ENCODE peak calls at places on chromosomes 2 and 18, in five cellular contexts. I, S, L, D and U are unnamed samples.
A peak's percentile ranks its signal among the peaks of the same experiment; 100 is the strongest.

GRCh38 chr18:45255142-45255890 is 360.0 kb upstream of the SLC14A2 start:
- DNase-seq in I (no peak), S (no peak), L (peak; percentile 70), D (no peak), U (no peak)

GRCh38 chr2:187615364-187615763 is 61.1 kb upstream of the TFPI start:
- DNase-seq in I (no peak), S (no peak), L (no peak), D (no peak), U (no peak)

GRCh38 chr2:26453421-26454329 is 24.2 kb downstream of the OTOF start:
- DNase-seq in I (no peak), S (peak; percentile 17), L (no peak), D (no peak), U (no peak)

GRCh38 chr18:9608298-9608697 is 6.1 kb downstream of the PPP4R1 start:
- DNase-seq in I (no peak), S (no peak), L (no peak), D (no peak), U (no peak)

GRCh38 chr18:48034651-48035555 is 104.4 kb upstream of the SMAD2 start:
- DNase-seq in I (no peak), S (no peak), L (no peak), D (no peak), U (peak; percentile 54)

GRCh38 chr2:55618025-55618648 is 715 bp upstream of the PPP4R3B start:
- DNase-seq in I (no peak), S (no peak), L (no peak), D (no peak), U (no peak)

GRCh38 chr2:127169066-127169660 is 50.9 kb downstream of the CYP27C1 start:
- DNase-seq in I (no peak), S (no peak), L (no peak), D (no peak), U (no peak)

GRCh38 chr18:47983946-47984345 is 53.5 kb upstream of the SMAD2 start:
- DNase-seq in I (no peak), S (no peak), L (no peak), D (no peak), U (no peak)

GRCh38 chr2:128949360-128949759 is 630.7 kb upstream of the HS6ST1 start:
- DNase-seq in I (no peak), S (no peak), L (no peak), D (no peak), U (no peak)

GRCh38 chr2:158034198-158034831 is 67.4 kb upstream of the UPP2 start:
- DNase-seq in I (no peak), S (no peak), L (peak; percentile 34), D (no peak), U (no peak)

GRCh38 chr2:165743442-165743841 is 50.6 kb downstream of the GALNT3 start:
- DNase-seq in I (no peak), S (no peak), L (no peak), D (no peak), U (no peak)

GRCh38 chr18:29780814-29781213 is 1261.7 kb downstream of the DSC3 start:
- DNase-seq in I (no peak), S (no peak), L (no peak), D (no peak), U (no peak)

GRCh38 chr2:172323256-172323655 is 104.1 kb upstream of the ITGA6 start:
- DNase-seq in I (no peak), S (no peak), L (no peak), D (no peak), U (no peak)

GRCh38 chr2:190713476-190713875 is 64.6 kb downstream of the NAB1 start:
- DNase-seq in I (no peak), S (no peak), L (no peak), D (no peak), U (no peak)

GRCh38 chr2:118667964-118668363 is 179.5 kb downstream of the EN1 start:
- DNase-seq in I (no peak), S (no peak), L (no peak), D (no peak), U (no peak)

GRCh38 chr2:224584111-224584764 is 925 bp downstream of the CUL3 start:
- DNase-seq in I (peak; percentile 48), S (no peak), L (peak; percentile 22), D (no peak), U (no peak)

GRCh38 chr18:12849548-12849947 is 34.5 kb downstream of the PTPN2 start:
- DNase-seq in I (no peak), S (no peak), L (no peak), D (no peak), U (no peak)
- H3K27ac ChIP-seq in I (no peak overlapping the region), S (no peak overlapping the region), L (no peak overlapping the region), D (no peak overlapping the region), U (no peak overlapping the region)

DNA sequence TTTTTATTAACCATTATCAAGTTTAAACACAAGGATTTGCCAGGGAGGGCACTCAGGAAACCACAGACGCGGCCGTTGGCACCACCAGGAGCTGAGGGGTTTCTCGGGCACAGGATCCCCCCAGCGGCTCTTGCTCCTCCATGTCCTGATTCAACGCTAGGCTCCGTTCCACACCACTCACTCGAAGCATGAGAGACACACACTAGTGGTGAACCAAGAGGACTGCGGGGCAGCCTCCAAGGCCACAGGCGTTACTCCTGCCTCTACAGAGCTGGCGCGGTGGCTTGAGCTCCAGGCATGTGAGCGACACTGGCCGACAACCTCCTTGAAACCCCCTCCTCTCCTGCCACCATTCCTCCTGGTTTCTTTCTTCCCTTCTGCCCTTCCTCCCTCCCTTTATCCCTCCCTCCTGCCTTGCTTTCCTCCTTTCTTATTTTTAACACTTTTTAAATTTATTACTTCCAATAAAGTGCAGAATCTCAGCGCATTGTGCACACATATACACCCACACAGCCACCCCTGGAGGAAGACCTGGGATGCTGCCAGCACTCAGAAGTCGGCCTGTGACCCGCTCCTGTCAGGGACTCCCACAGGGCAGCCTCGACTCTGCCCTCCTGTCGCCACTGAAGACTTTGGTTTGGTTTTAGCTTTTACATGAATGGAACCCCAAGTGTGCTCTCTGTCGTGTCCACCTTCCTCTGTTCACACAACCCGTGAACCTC is 21.7 kb downstream of the COX7A2L start:
- DNase-seq in I (no peak), S (no peak), L (no peak), D (no peak), U (no peak)
- TF ChIP-seq CTCF in I (no peak), S (no peak), L (no peak), D (no peak), U (no peak)

GRCh38 chr18:67183398-67183797 is 333.1 kb downstream of the DSEL start:
- DNase-seq in I (no peak), S (no peak), L (no peak), D (no peak), U (no peak)
- H3K27ac ChIP-seq in I (no peak overlapping the region), S (no peak overlapping the region), L (no peak overlapping the region), D (no peak overlapping the region), U (no peak overlapping the region)

GRCh38 chr2:181239400-181239799 is 217.8 kb upstream of the ITGA4 start:
- DNase-seq in I (peak; percentile 20), S (no peak), L (no peak), D (no peak), U (no peak)
- TF ChIP-seq CTCF in I (peak; percentile 51), S (no peak), L (no peak), D (no peak), U (no peak)

GRCh38 chr2:219575566-219576504 is 3.7 kb downstream of the INHA start:
- DNase-seq in I (no peak), S (no peak), L (no peak), D (no peak), U (no peak)

GRCh38 chr2:219576505-219577388 is 4.6 kb downstream of the INHA start:
- DNase-seq in I (no peak), S (peak; percentile 65), L (no peak), D (no peak), U (no peak)

GRCh38 chr2:219572237-219573001 is at the start of gene INHA:
- DNase-seq in I (no peak), S (no peak), L (no peak), D (no peak), U (no peak)

GRCh38 chr2:219573166-219573565 is 1.1 kb downstream of the INHA start:
- DNase-seq in I (no peak), S (no peak), L (no peak), D (no peak), U (no peak)

DNA sequence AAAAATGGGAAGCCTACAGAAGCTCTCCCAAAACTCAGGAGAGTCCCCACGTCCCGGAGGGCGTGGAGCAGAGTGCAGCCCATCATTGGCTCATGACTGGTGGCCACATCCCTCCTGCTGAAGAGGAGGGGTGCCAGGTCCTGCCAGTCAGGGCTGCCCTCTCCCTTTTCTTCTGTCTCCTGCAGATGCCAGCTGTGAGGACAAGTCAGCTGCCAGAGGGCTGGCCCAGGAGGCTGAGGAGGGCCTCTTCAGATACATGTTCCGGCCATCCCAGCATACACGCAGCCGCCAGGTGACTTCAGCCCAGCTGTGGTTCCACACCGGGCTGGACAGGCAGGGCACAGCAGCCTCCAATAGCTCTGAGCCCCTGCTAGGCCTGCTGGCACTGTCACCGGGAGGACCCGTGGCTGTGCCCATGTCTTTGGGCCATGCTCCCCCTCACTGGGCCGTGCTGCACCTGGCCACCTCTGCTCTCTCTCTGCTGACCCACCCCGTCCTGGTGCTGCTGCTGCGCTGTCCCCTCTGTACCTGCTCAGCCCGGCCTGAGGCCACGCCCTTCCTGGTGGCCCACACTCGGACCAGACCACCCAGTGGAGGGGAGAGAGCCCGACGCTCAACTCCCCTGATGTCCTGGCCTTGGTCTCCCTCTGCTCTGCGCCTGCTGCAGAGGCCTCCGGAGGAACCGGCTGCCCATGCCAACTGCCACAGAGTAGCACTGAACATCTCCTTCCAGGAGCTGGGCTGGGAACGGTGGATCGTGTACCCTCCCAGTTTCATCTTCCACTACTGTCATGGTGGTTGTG is 2.6 kb downstream of the INHA start:
- DNase-seq in I (no peak), S (no peak), L (no peak), D (no peak), U (no peak)
- H3K27ac ChIP-seq in I (no peak overlapping the region), S (no peak overlapping the region), L (no peak overlapping the region), D (no peak overlapping the region), U (no peak overlapping the region)